ENCODE peak calls at places on chromosomes 2 and 18, in seven cellular contexts. E, Z, X, F, T, U and H are unnamed samples.

GRCh38 chr2:140580799-140581198 is 1550.0 kb downstream of the LRP1B start:
- DNase-seq in T (no peak), E (no peak), X (no peak), Z (no peak), U (no peak), F (no peak), H (no peak)

GRCh38 chr2:24731040-24731439 is 62.2 kb downstream of the PTRHD1 start:
- DNase-seq in X (no peak), T (no peak), Z (no peak), F (no peak), U (no peak), E (no peak), H (no peak)

GRCh38 chr2:203623616-203624015 is 82.8 kb upstream of the CD28 start:
- DNase-seq in U (no peak), X (no peak), F (no peak), E (no peak), Z (no peak), T (no peak), H (no peak)

GRCh38 chr18:8507361-8507760 is 101.9 kb upstream of the RAB12 start:
- DNase-seq in T (no peak), E (no peak), X (peak; percentile 3), Z (no peak), U (peak; percentile 13), F (no peak), H (peak; percentile 50)

GRCh38 chr18:37435996-37436395 is 129.6 kb downstream of the CELF4 start:
- DNase-seq in E (no peak), F (no peak), Z (no peak), X (no peak), U (no peak), T (no peak), H (no peak)

GRCh38 chr18:34493099-34493544 is 217.0 kb upstream of the DTNA start:
- DNase-seq in X (no peak), T (no peak), U (peak; percentile 72), E (peak; percentile 85), F (peak; percentile 62), Z (peak; percentile 35), H (peak; percentile 51)

GRCh38 chr2:47069628-47070154 is 85.4 kb downstream of the STPG4 start:
- DNase-seq in F (no peak), U (peak; percentile 84), X (peak; percentile 82), T (no peak), Z (no peak), E (peak; percentile 96), H (peak; percentile 84)

GRCh38 chr18:48879008-48879431 is 71.7 kb downstream of the SMAD7 start:
- DNase-seq in T (no peak), F (no peak), X (no peak), U (no peak), Z (no peak), E (no peak), H (no peak)

GRCh38 chr2:24818721-24819167 is 25.5 kb downstream of the CENPO start:
- DNase-seq in T (no peak), X (no peak), U (no peak), E (no peak), Z (peak; percentile 7), F (no peak), H (no peak)

GRCh38 chr2:147867050-147867449 is 22.2 kb downstream of the ACVR2A start:
- DNase-seq in F (no peak), E (no peak), T (no peak), X (no peak), U (no peak), Z (no peak), H (no peak)

GRCh38 chr2:38187416-38188127 is 111.6 kb upstream of the CYP1B1 start:
- DNase-seq in T (peak; percentile 18), Z (peak; percentile 95), U (no peak), F (peak; percentile 81), X (no peak), E (peak; percentile 79), H (peak; percentile 94)

GRCh38 chr2:112481528-112482228 is at the start of gene TTL:
- DNase-seq in U (peak; percentile 59), X (no peak), T (peak; percentile 69), E (peak; percentile 34), Z (peak; percentile 58), F (peak; percentile 79), H (peak; percentile 61)

GRCh38 chr18:10559566-10560456 is 34.0 kb downstream of the NAPG start:
- DNase-seq in Z (no peak), F (peak; percentile 26), X (no peak), E (no peak), U (no peak), T (no peak), H (no peak)

GRCh38 chr18:5546660-5547059 is 2.9 kb upstream of the EPB41L3 start:
- DNase-seq in E (no peak), F (no peak), X (no peak), U (no peak), T (no peak), Z (no peak), H (peak; percentile 26)

GRCh38 chr18:49094136-49094535 is 143.4 kb upstream of the SMAD7 start:
- DNase-seq in Z (no peak), X (no peak), U (no peak), T (no peak), E (no peak), F (no peak), H (no peak)

GRCh38 chr2:26068602-26069298 is 34.9 kb downstream of the RAB10 start:
- DNase-seq in Z (no peak), F (no peak), X (peak; percentile 46), T (no peak), E (no peak), U (peak; percentile 56), H (no peak)

GRCh38 chr18:77139619-77140018 is 7.0 kb upstream of the MBP start:
- DNase-seq in F (no peak), Z (no peak), E (no peak), U (no peak), X (no peak), T (no peak), H (no peak)

GRCh38 chr18:73691624-73692023 is 456.0 kb downstream of the FBXO15 start:
- DNase-seq in F (no peak), X (no peak), Z (no peak), T (no peak), U (no peak), E (no peak), H (no peak)

GRCh38 chr2:196613302-196613701 is 26.2 kb upstream of the CCDC150 start:
- DNase-seq in X (no peak), E (no peak), F (no peak), U (no peak), T (no peak), Z (no peak), H (no peak)

GRCh38 chr2:186544255-186544675 is 45.6 kb upstream of the ITGAV start:
- DNase-seq in X (peak; percentile 10), Z (no peak), F (no peak), T (no peak), E (no peak), U (peak; percentile 93), H (no peak)

GRCh38 chr2:231395188-231396057 is at the start of gene B3GNT7:
- DNase-seq in F (peak; percentile 68), U (no peak), X (no peak), T (peak; percentile 21), Z (no peak), E (no peak), H (no peak)

GRCh38 chr2:19893520-19894134 is 8.2 kb downstream of the TTC32 start:
- DNase-seq in E (no peak), Z (no peak), F (no peak), T (no peak), X (no peak), U (no peak), H (no peak)

DNA sequence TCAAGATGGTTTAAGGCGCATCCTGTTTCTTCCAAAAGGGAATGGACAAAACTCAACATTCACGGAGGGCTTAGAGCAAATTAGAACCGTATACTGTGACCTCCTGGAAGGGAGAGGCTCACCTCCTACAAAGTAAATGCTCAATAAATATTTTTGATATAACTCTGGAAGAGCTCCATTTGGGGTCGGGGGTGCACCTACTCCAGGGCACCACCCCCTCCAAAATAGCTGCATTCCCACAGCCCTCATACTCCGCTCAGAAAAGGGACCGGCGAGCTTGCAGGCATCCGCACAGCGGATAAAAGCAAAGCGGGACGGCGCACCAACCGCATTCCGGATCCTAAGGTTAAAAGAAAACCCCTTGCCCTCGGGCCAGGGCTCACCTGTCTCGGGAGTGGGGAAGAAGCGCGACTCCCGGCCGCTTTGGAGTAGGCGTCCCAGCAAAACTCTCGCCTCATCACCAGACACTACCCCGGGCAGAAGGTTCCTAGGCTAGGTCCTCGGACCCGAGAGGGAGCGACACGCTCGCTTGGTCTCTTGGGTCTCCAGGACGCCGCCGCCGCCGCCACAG is 378 bp downstream of the WDPCP start:
- DNase-seq in Z (no peak), E (no peak), F (no peak), X (no peak), U (no peak), T (no peak), H (peak; percentile 25)
- TF ChIP-seq POLR2A in Z (no peak), E (no peak), F (no peak), X (no peak), U (no peak), T (no peak), H (no peak)

GRCh38 chr2:238128061-238129040 is 10.1 kb upstream of the KLHL30 start:
- DNase-seq in T (no peak), E (no peak), F (no peak), Z (no peak), X (no peak), U (no peak), H (no peak)
- H3K4me3 ChIP-seq in T (no peak overlapping the region), E (peak overlapping the region; percentile 40), F (no peak overlapping the region), Z (no peak overlapping the region), X (no peak overlapping the region), U (no peak overlapping the region), H (no peak overlapping the region)

DNA sequence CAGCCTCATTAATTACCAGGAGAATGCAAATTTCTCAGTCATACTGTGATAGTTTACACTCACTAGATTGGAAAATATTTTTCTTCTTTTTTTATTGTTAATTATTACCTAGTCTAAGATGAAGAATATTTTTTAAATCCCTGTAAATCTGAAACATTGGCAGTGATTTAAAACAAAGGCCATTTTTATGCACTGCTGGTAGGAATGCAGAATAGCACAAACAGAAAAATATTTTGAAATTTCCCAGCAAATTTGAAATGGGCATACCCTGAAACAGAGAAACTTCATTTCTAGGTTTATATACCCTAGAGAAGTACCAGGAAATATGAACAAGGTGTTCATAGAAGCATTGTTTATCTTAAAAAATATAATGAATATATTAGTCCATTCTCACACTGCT is 31.0 kb downstream of the DYNAP start:
- DNase-seq in E (no peak), Z (no peak), F (no peak), T (no peak), U (no peak), X (no peak), H (no peak)
- TF ChIP-seq CTCF in E (no peak), Z (no peak), F (no peak), T (no peak), U (no peak), X (no peak), H (no peak)

DNA sequence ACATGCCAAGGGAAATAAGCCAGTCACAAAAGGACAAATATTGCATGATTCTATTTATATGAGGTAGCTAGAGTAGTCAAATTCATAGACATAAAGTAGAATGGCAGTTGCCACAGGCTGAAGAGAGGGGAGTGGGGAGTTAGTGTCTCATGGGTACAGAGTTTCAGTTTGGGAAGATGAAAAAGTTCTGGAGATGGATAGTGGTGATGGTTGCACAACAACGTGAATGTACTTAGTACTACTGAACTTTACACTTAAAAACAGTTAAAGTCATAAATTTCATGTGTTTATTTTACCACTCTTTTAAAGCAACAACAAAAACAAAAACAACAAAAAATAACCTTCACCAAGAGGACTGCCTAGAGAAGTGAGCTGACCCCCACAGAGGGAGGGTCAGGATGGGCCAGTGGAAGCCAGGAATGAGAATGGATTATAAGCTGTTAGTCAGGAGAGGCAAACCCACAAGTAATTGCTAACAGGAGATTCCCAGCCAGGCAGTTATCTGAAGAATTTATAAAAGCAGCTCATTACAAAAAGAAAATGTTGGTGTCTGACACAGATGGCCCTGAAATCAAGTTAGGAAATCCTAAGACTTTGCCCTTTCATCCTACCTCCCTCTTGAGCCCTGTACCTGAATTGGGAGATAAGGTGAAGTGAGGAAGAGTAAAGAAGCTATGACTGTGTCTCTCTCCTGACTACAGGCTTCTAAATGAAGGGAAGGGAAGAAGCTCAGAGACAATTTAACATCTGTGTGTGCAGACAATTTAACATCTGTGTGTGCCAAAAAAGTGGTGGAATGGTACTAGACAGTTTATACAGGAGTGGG is 263.4 kb downstream of the PDE11A start:
- DNase-seq in F (no peak), Z (no peak), U (no peak), X (no peak), T (no peak), E (no peak), H (no peak)
- TF ChIP-seq POLR2A in F (no peak), Z (no peak), U (no peak), X (no peak), T (no peak), E (no peak), H (no peak)